ENCODE peak calls at places on chromosome 11, in seven cellular contexts. B, I, Q, K, L, R and T are unnamed samples.

GRCh38 chr11:2190670-2191471 is 19.3 kb upstream of the TH start:
- DNase-seq in K (no peak), Q (no peak), I (no peak), B (no peak), L (no peak), R (no peak), T (no peak)

GRCh38 chr11:14417186-14417585 is 58.2 kb upstream of the RRAS2 start:
- DNase-seq in B (no peak), I (no peak), L (no peak), R (no peak), Q (no peak), K (no peak), T (no peak)

GRCh38 chr11:30560345-30561106 is 25.6 kb downstream of the MPPED2 start:
- DNase-seq in K (no peak), Q (no peak), I (no peak), L (no peak), R (no peak), B (no peak), T (no peak)

GRCh38 chr11:105968021-105968697 is 53.9 kb downstream of the MSANTD4 start:
- DNase-seq in Q (no peak), R (no peak), L (no peak), K (no peak), B (no peak), I (no peak), T (no peak)

GRCh38 chr11:16792426-16792825 is 54.0 kb downstream of the C11orf58 start:
- DNase-seq in L (no peak), K (peak; percentile 23), I (no peak), Q (no peak), R (no peak), B (no peak), T (no peak)

GRCh38 chr11:35746356-35747153 is 84.0 kb downstream of the TRIM44 start:
- DNase-seq in R (no peak), I (no peak), L (no peak), K (no peak), Q (no peak), B (no peak), T (no peak)

GRCh38 chr11:102760355-102761035 is 19.9 kb downstream of the MMP10 start:
- DNase-seq in R (no peak), L (no peak), K (no peak), Q (no peak), B (peak; percentile 16), I (peak; percentile 18), T (no peak)

GRCh38 chr11:2259897-2260451 is 10.4 kb downstream of the ASCL2 start:
- DNase-seq in K (no peak), B (no peak), R (peak; percentile 77), Q (no peak), I (no peak), L (no peak), T (no peak)

GRCh38 chr11:68146704-68147474 is 25.7 kb upstream of the CHKA start:
- DNase-seq in K (no peak), I (peak; percentile 89), R (peak; percentile 71), Q (no peak), L (peak; percentile 62), B (no peak), T (peak; percentile 84)

GRCh38 chr11:125239585-125240331 is 75.2 kb downstream of the PKNOX2 start:
- DNase-seq in Q (no peak), I (no peak), K (no peak), R (no peak), L (no peak), B (no peak), T (no peak)

GRCh38 chr11:10809373-10810199 is 860 bp upstream of the EIF4G2 start:
- DNase-seq in L (peak; percentile 54), R (no peak), B (peak; percentile 34), Q (no peak), K (peak; percentile 91), I (peak; percentile 58), T (peak; percentile 35)

GRCh38 chr11:90556612-90557011 is 333.8 kb upstream of the CHORDC1 start:
- DNase-seq in Q (no peak), K (no peak), B (no peak), L (no peak), R (no peak), I (no peak), T (no peak)

GRCh38 chr11:62193954-62194353 is 3.9 kb downstream of the SCGB1D1 start:
- DNase-seq in K (no peak), I (no peak), R (no peak), B (no peak), L (no peak), Q (no peak), T (no peak)

GRCh38 chr11:115185931-115186330 is 318.3 kb downstream of the CADM1 start:
- DNase-seq in Q (no peak), K (no peak), B (no peak), L (peak; percentile 56), R (no peak), I (no peak), T (no peak)

GRCh38 chr11:46348566-46348981 is 1.3 kb downstream of the DGKZ start:
- DNase-seq in B (no peak), L (peak; percentile 51), K (no peak), I (no peak), R (no peak), Q (no peak), T (no peak)

GRCh38 chr11:123308077-123308476 is 113.0 kb upstream of the CLMP start:
- DNase-seq in K (no peak), R (no peak), L (peak; percentile 60), B (peak; percentile 8), I (no peak), Q (no peak), T (no peak)

GRCh38 chr11:6637871-6638270 is 17.7 kb downstream of the DCHS1 start:
- DNase-seq in Q (no peak), B (no peak), K (no peak), L (peak; percentile 68), I (no peak), R (no peak), T (no peak)

GRCh38 chr11:115608976-115609375 is 104.8 kb upstream of the CADM1 start:
- DNase-seq in Q (no peak), K (no peak), B (no peak), L (no peak), R (no peak), I (no peak), T (no peak)

GRCh38 chr11:111981270-111981669 is 43.9 kb upstream of the DLAT start:
- DNase-seq in L (no peak), I (no peak), R (no peak), Q (no peak), K (no peak), B (no peak), T (no peak)

GRCh38 chr11:111982019-111982464 is 43.2 kb upstream of the DLAT start:
- DNase-seq in B (peak; percentile 60), K (no peak), R (no peak), I (peak; percentile 38), L (peak; percentile 57), Q (peak; percentile 52), T (no peak)

GRCh38 chr11:111982532-111983186 is 42.5 kb upstream of the DLAT start:
- DNase-seq in L (no peak), I (no peak), R (no peak), B (no peak), Q (no peak), K (no peak), T (no peak)

GRCh38 chr11:111986589-111986988 is 38.6 kb upstream of the DLAT start:
- DNase-seq in Q (no peak), B (no peak), I (no peak), K (no peak), R (no peak), L (no peak), T (no peak)

DNA sequence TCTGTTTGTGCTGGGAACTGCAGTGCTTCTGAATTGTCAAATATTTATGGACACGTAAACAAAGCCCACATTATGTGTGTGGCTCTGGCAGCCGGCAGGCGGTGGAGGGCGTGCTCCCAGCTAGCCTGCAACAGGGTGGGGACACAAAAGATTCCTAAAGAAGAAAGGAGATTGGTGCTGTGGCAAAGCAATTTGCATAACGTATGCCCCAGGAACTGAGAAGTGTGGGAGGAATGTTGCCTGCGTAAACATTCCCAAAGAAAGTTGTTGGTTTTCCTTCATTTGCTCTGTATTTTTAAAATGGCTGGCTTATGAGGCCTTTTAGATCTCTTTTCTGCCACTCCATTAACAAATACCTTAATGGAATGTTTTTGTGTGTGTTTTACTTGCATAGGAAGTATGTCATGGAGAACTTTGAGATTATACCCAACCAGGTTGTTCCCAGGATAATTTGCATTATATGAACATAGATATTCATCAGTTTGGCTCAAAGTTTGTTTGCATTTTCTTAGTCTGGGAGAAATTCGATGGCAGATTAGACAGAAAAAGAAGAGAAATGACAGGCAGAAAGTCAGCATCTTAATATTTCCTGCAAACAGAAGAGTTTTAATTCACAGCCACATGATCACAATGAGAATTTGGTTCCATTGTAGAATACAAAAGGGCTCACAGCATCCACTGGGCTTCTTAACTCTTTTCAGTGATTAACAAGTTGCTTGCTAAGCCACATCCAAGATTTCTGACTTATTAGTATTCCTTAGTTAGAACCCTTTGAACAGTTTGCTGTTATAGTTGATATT is 41.8 kb upstream of the DLAT start:
- DNase-seq in K (no peak), I (no peak), B (no peak), R (no peak), Q (no peak), L (no peak), T (no peak)
- TF ChIP-seq POLR2A in K (no peak), I (no peak), B (no peak), R (no peak), Q (no peak), L (no peak), T (no peak)

GRCh38 chr11:32830796-32831195 is 1.1 kb downstream of the PRRG4 start:
- DNase-seq in K (no peak), I (no peak), B (no peak), Q (no peak), L (no peak), R (no peak), T (no peak)
- H3K4me3 ChIP-seq in K (peak overlapping the region; percentile 79), I (no peak overlapping the region), B (peak overlapping the region; percentile 48), Q (no peak overlapping the region), L (no peak overlapping the region), R (peak overlapping the region; percentile 64), T (no peak overlapping the region)

GRCh38 chr11:968822-969221 is 43.2 kb downstream of the AP2A2 start:
- DNase-seq in Q (no peak), B (no peak), K (no peak), L (no peak), I (no peak), R (no peak), T (no peak)
- TF ChIP-seq CTCF in Q (no peak), B (no peak), K (no peak), L (no peak), I (no peak), R (no peak), T (no peak)

DNA sequence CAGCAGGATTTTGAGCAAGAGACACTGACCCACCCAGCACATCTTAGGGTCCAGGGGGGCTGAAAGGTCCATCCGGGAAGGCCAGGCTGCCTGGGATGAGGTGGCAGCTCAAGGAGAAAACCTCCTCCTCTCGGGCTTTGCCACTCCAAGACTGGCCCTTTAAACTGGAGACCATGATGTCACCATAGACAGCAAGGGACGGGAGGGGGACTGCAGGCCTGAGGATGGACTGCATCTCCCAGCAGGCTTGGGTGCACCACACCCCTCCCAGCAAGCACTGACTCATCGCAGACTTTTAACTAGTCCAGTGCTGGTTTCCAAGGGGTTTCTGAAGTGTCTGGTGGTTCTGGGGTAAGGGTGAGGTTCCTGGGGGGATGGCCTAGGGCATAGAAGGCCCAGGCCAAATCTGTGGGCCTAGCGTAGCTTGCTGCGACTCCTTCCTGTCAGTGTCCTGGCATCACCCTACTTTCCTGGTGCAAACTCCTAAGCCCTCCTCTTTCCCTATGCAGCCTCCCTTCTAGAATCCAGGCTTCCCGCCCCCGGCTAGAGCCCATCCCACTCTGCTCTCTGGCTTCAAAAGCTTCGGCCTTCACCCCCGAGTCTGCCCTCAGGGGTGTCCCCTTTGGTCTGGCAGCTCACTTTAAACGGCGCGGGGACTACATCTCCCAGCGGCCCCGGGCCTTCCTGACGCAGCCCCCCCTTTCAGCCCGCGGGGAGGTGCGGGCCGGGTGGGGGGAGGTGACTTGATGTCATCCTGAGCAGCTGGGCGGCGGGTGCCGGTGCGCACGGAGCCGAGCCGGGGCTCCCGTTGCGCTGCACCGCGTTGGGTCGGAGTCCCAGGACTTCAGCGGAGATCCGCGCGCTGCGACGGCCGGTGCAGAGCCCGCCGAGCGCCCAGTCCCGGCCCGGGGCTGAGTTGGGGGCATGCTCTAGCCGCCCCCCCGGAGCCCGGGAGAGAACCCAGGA is at the start of gene PPP2R5B:
- DNase-seq in B (peak; percentile 92), K (peak; percentile 98), Q (peak; percentile 95), L (peak; percentile 96), R (peak; percentile 96), I (peak; percentile 99), T (peak; percentile 92)
- TF ChIP-seq POLR2A in B (peak; percentile 78), K (peak; percentile 64), Q (peak; percentile 81), L (no peak), R (no peak), I (peak; percentile 55), T (no peak)